ENCODE peak calls at places on chromosomes 6 and 20, in nine cellular contexts. Y is fibroblast of lung; P is AG09309; R is prostate gland; L is GM10248; N is CD8-positive, alpha-beta T cell; C is fibroblast of mammary gland; X is fibroblast of pulmonary artery; T is upper lobe of right lung. G is an unnamed sample.

GRCh38 chr6:4008324-4009047 is 70.5 kb downstream of the FAM217A start:
- DNase-seq in X (peak), Y (peak), R (peak), C (peak), N (no peak), P (peak), L (peak), T (no peak), G (no peak)

GRCh38 chr6:32764050-32764449 is 718 bp upstream of the HLA-DQB2 start:
- DNase-seq in N (no peak), T (no peak), C (no peak), L (no peak), P (no peak), X (no peak), Y (no peak), R (no peak), G (no peak)

GRCh38 chr6:93678841-93679454 is 259.6 kb upstream of the EPHA7 start:
- DNase-seq in L (no peak), Y (peak), X (peak), C (no peak), R (no peak), N (no peak), T (no peak), P (no peak), G (no peak)

GRCh38 chr6:33748851-33749250 is 2.1 kb upstream of the IP6K3 start:
- DNase-seq in C (no peak), N (no peak), L (no peak), P (no peak), R (no peak), T (no peak), Y (no peak), X (no peak), G (no peak)

GRCh38 chr6:6885521-6886088 is 222.2 kb upstream of the RREB1 start:
- DNase-seq in L (no peak), X (no peak), N (no peak), T (peak), C (peak), P (no peak), Y (peak), R (no peak), G (no peak)

GRCh38 chr6:36068012-36068392 is 40.4 kb downstream of the MAPK14 start:
- DNase-seq in C (no peak), X (no peak), Y (no peak), L (no peak), R (no peak), T (no peak), P (no peak), N (no peak), G (no peak)

GRCh38 chr6:163419413-163420314 is 5.1 kb downstream of the QKI start:
- DNase-seq in X (peak), C (peak), P (no peak), L (no peak), T (no peak), Y (peak), R (no peak), N (no peak), G (no peak)

GRCh38 chr20:33009214-33010132 is 2.0 kb downstream of the BPIFB2 start:
- DNase-seq in P (no peak), Y (no peak), N (no peak), X (no peak), L (no peak), C (no peak), T (no peak), R (no peak), G (no peak)

GRCh38 chr20:63172726-63173125 is 43.2 kb downstream of the YTHDF1 start:
- DNase-seq in C (no peak), L (no peak), T (no peak), Y (no peak), R (no peak), P (no peak), X (no peak), N (no peak), G (no peak)

GRCh38 chr20:34754611-34755010 is 50.5 kb downstream of the TP53INP2 start:
- DNase-seq in T (no peak), P (no peak), Y (no peak), X (no peak), R (no peak), L (no peak), N (no peak), C (no peak), G (no peak)

GRCh38 chr6:3425574-3425973 is 31.3 kb downstream of the SLC22A23 start:
- DNase-seq in R (no peak), X (no peak), T (no peak), C (peak), L (no peak), Y (no peak), P (no peak), N (no peak), G (no peak)

GRCh38 chr6:32973144-32973854 is 4.9 kb downstream of the BRD2 start:
- DNase-seq in L (no peak), T (no peak), R (peak), X (peak), N (peak), C (no peak), Y (no peak), P (no peak), G (no peak)

GRCh38 chr6:4208158-4208557 is 72.8 kb upstream of the ECI2 start:
- DNase-seq in T (no peak), C (no peak), X (no peak), P (no peak), Y (no peak), L (no peak), R (no peak), N (no peak), G (no peak)

GRCh38 chr6:110606151-110606550 is 129.7 kb upstream of the SLC22A16 start:
- DNase-seq in L (no peak), Y (no peak), X (no peak), C (no peak), P (no peak), N (no peak), R (no peak), T (no peak), G (no peak)

GRCh38 chr6:118722820-118723526 is 71.6 kb upstream of the CEP85L start:
- DNase-seq in P (no peak), R (no peak), Y (no peak), X (no peak), L (no peak), N (no peak), C (peak), T (no peak), G (no peak)

GRCh38 chr6:132919028-132919427 is 104.7 kb downstream of the RPS12 start:
- DNase-seq in C (peak), T (no peak), R (no peak), N (no peak), P (no peak), L (no peak), Y (peak), X (peak), G (no peak)

DNA sequence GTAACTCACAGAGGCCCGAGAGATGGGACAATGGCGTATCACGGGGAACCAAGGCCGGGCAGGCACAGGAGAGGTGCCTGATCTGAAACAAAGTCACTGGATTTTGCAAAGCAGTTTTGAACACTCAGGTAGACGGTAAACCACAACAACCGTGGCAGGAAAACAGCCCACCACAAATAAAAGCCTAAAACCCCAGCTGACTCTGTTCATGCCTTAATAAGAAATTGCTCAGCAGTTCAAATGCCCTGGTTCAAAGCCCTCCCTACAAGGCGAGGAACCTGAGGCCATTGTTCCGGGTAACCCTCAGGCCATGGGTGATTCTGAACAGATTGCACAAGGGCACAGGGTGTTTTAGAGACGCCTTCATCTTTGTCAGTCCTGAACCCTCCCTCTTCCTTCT is 114.2 kb downstream of the MAP3K7 start:
- DNase-seq in Y (no peak), R (no peak), L (no peak), P (no peak), N (peak), X (no peak), T (no peak), C (no peak), G (no peak)
- TF ChIP-seq CTCF in Y (no peak), R (no peak), L (no peak), P (no peak), N (no peak), X (no peak), T (no peak), C (no peak), G (no peak)

DNA sequence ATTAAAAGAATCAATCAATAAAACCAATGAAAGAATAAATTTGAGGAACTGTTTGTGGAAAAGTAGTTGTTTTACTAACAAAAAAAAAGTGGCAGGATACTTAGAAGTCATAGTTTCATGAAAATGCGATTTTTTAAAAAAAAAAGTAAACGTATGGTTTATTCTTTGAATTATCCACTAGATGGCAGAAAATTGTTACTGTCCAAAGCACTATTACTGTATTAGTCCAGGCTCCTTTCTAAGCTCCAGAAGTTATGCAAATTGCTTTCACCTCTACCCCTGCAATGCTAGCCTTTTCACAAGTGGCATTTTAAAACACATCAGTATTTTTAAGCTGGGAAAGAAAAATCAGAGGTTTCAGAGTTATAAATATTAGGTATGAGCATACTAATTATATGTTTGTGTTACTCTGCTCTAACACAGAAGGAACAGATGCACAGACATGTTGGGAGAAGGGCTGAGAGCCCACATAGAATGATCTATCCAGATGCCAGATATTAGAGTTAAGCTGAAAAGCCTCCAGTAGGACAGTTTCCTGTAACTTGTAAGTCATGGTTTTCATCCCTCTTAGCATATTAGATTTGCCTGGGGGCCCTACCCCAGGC is 63.9 kb downstream of the FHL5 start:
- DNase-seq in T (no peak), Y (peak), P (peak), L (peak), R (no peak), N (no peak), C (peak), X (peak), G (no peak)
- TF ChIP-seq CTCF in T (peak), Y (peak), P (peak), L (peak), R (peak), N (peak), C (peak), X (peak), G (peak)

GRCh38 chr6:161917645-161918044 is 643.8 kb upstream of the AGPAT4 start:
- DNase-seq in X (no peak), C (peak), P (no peak), N (no peak), Y (peak), T (no peak), R (no peak), L (no peak), G (no peak)
- TF ChIP-seq CTCF in X (no peak), C (no peak), P (no peak), N (no peak), Y (peak), T (no peak), R (no peak), L (no peak), G (peak)

GRCh38 chr20:13817342-13817741 is 32.5 kb downstream of the NDUFAF5 start:
- DNase-seq in L (no peak), Y (no peak), T (no peak), N (no peak), R (no peak), C (peak), X (no peak), P (no peak), G (no peak)

GRCh38 chr20:13822459-13822858 is 37.6 kb downstream of the NDUFAF5 start:
- DNase-seq in X (no peak), C (no peak), R (no peak), N (no peak), Y (no peak), T (no peak), L (peak), P (no peak), G (no peak)

GRCh38 chr20:13821876-13822275 is 37.0 kb downstream of the NDUFAF5 start:
- DNase-seq in T (no peak), L (no peak), N (no peak), C (peak), R (no peak), X (no peak), P (peak), Y (no peak), G (no peak)

GRCh38 chr20:13816757-13817156 is 31.9 kb downstream of the NDUFAF5 start:
- DNase-seq in T (no peak), P (no peak), R (no peak), C (no peak), X (no peak), N (no peak), Y (no peak), L (no peak), G (no peak)

GRCh38 chr20:13819885-13820645 is 35.2 kb downstream of the NDUFAF5 start:
- DNase-seq in C (peak), N (peak), R (peak), P (peak), X (peak), Y (peak), T (no peak), L (peak), G (no peak)
- TF ChIP-seq CTCF in C (peak), N (peak), R (peak), P (peak), X (peak), Y (peak), T (peak), L (peak), G (peak)